ENCODE peak calls at places on chromosomes 7 and 10, in five cellular contexts. I is GM23338, M is spleen, C is endothelial cell of umbilical vein, H is esophagus muscularis mucosa. Z is an unnamed sample.

GRCh38 chr10:43196981-43197833 is 59.0 kb downstream of the CSGALNACT2 start:
- DNase-seq in I (no peak), M (peak; percentile 69), C (no peak), H (no peak), Z (peak; percentile 24)

GRCh38 chr10:28684986-28685580 is 7.8 kb downstream of the BAMBI start:
- DNase-seq in I (peak; percentile 32), M (no peak), C (no peak), H (no peak), Z (no peak)

GRCh38 chr7:32140540-32140939 is 70.3 kb upstream of the PDE1C start:
- DNase-seq in I (no peak), M (no peak), C (no peak), H (no peak), Z (no peak)

GRCh38 chr7:102431617-102432298 is 1.6 kb upstream of the ORAI2 start:
- DNase-seq in I (no peak), M (peak; percentile 86), C (no peak), H (no peak), Z (no peak)

GRCh38 chr7:140645166-140645565 is 4.6 kb upstream of the DENND2A start:
- DNase-seq in I (peak; percentile 80), M (peak; percentile 34), C (no peak), H (no peak), Z (no peak)

GRCh38 chr10:97612386-97612785 is 20.9 kb downstream of the MORN4 start:
- DNase-seq in I (peak; percentile 81), M (no peak), C (peak; percentile 71), H (no peak), Z (no peak)

GRCh38 chr7:25062380-25062779 is 62.7 kb downstream of the CYCS start:
- DNase-seq in I (no peak), M (no peak), C (no peak), H (no peak), Z (no peak)

GRCh38 chr7:156230576-156230975 is 410.0 kb upstream of the RNF32 start:
- DNase-seq in I (no peak), M (no peak), C (no peak), H (peak; percentile 77), Z (no peak)

DNA sequence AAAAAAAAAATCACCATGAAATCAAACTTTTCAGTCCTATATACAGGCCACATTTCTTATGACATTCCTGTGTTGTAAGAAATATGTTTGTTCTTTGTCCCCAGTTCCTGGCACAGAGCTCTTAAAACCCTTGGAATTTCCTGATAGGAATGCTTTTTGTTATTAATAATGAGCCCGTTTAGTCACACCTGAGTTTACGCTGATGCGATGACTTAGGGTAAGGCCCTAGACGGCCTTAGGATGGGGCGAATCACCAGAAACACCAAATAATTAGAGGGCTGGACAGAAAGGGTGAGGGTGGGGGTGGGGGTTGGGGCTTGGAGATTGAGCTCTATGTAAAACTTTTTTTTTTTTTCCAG is 17.5 kb downstream of the TSPAN15 start:
- DNase-seq in I (peak; percentile 52), M (no peak), C (peak; percentile 69), H (no peak), Z (no peak)
- H3K4me1 ChIP-seq in I (peaks cover 13% of the 10 kb centered on the region), M (peaks cover 29% of the 10 kb centered on the region), C (peaks cover 45% of the 10 kb centered on the region), H (peaks cover 98% of the 10 kb centered on the region), Z (peaks cover 62% of the 10 kb centered on the region)

GRCh38 chr7:144869072-144869471 is 33.2 kb upstream of the TPK1 start:
- DNase-seq in I (peak; percentile 7), M (no peak), C (no peak), H (no peak), Z (no peak)

GRCh38 chr7:144862612-144863319 is 26.9 kb upstream of the TPK1 start:
- DNase-seq in I (no peak), M (no peak), C (no peak), H (no peak), Z (no peak)

GRCh38 chr7:144857463-144857862 is 21.6 kb upstream of the TPK1 start:
- DNase-seq in I (no peak), M (no peak), C (no peak), H (no peak), Z (no peak)

GRCh38 chr7:144866189-144866588 is 30.3 kb upstream of the TPK1 start:
- DNase-seq in I (no peak), M (no peak), C (no peak), H (no peak), Z (no peak)

GRCh38 chr7:144863320-144863647 is 27.4 kb upstream of the TPK1 start:
- DNase-seq in I (no peak), M (no peak), C (no peak), H (no peak), Z (no peak)
- TF ChIP-seq POLR2AphosphoS5 in I (no peak), M (no peak), C (no peak), H (no peak), Z (no peak)

GRCh38 chr10:119253433-119254174 is 46.2 kb downstream of the GRK5 start:
- DNase-seq in I (peak; percentile 25), M (peak; percentile 65), C (peak; percentile 73), H (no peak), Z (no peak)
- H3K4me1 ChIP-seq in I (peaks cover 7% of the 10 kb centered on the region), M (peaks cover 7% of the 10 kb centered on the region), C (peaks cover 46% of the 10 kb centered on the region), H (peaks cover 84% of the 10 kb centered on the region), Z (peaks cover 43% of the 10 kb centered on the region)

DNA sequence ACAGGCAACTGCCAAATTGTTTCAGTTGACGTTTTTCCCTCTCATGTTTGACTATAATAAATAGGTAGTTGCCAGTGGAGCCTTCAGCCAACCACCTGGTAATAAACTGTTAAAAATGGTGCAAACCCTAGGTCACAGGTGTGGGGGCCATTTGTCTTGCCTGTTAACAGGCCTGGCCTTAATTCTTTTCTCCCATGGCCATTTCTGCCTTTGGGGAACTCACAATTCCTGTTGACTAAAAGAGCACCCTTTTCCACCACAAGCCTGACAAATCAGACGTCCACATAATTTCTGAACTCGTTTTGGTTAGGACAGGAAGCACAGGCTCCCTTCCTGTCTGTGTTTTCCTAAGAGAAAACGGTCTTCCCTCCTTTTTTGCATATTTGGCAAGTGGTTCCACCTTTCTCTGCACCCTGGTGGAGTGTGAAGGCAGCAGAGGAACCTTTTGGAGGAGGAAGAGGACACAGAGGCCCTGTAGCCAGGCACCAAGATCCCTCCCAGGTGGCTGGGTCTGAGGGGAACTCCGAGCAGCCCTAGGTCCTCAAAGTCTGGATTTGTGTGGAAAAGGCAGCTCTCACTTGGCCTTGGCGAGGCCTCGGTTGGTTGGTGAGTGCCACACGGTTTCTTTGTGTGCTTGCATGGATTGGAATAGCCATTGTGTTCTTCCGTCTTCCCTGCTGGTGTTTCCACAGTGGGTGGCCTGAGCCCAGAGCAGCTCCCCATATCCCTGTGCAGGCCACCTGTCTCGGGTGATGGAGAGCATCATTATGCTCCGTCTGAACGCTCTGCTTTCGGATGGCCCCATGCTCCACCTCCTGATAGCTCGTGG is 4.0 kb downstream of the IKZF1 start:
- DNase-seq in I (no peak), M (no peak), C (no peak), H (no peak), Z (no peak)
- TF ChIP-seq POLR2AphosphoS5 in I (no peak), M (peak; percentile 50), C (no peak), H (no peak), Z (no peak)